ENCODE peak calls at places on chromosomes 5 and 9, in six cellular contexts. H is fibroblast of villous mesenchyme, K is GM23248, C is upper lobe of right lung, G is IMR-90, S is sigmoid colon. O is an unnamed sample.

GRCh38 chr5:139118804-139119203 is 79.4 kb downstream of the SIL1 start:
- DNase-seq in H (no peak), K (no peak), C (no peak), G (no peak), S (no peak), O (no peak)

GRCh38 chr9:70413798-70414775 is at the start of gene KLF9:
- DNase-seq in H (peak; percentile 100), K (peak; percentile 98), C (peak; percentile 95), G (peak; percentile 97), S (peak; percentile 100), O (peak; percentile 99)

GRCh38 chr5:66945389-66946349 is 250.9 kb downstream of the CD180 start:
- DNase-seq in H (no peak), K (no peak), C (no peak), G (peak; percentile 24), S (no peak), O (peak; percentile 6)

GRCh38 chr5:52269395-52269794 is 518.3 kb upstream of the ITGA1 start:
- DNase-seq in H (no peak), K (no peak), C (no peak), G (no peak), S (no peak), O (no peak)

GRCh38 chr5:41410307-41410706 is 100.1 kb downstream of the PLCXD3 start:
- DNase-seq in H (no peak), K (no peak), C (no peak), G (no peak), S (no peak), O (no peak)

GRCh38 chr5:127564002-127564769 is 46.7 kb downstream of the PRRC1 start:
- DNase-seq in H (peak; percentile 64), K (peak; percentile 67), C (no peak), G (peak; percentile 53), S (no peak), O (peak; percentile 75)

GRCh38 chr5:71740015-71740753 is 21.1 kb downstream of the CARTPT start:
- DNase-seq in H (no peak), K (no peak), C (no peak), G (no peak), S (no peak), O (no peak)

GRCh38 chr9:134321957-134322741 is 4.1 kb upstream of the RXRA start:
- DNase-seq in H (no peak), K (no peak), C (peak; percentile 55), G (no peak), S (peak; percentile 65), O (no peak)

GRCh38 chr5:112203229-112203628 is 215.8 kb downstream of the EPB41L4A start:
- DNase-seq in H (no peak), K (no peak), C (no peak), G (no peak), S (no peak), O (peak; percentile 43)

GRCh38 chr9:129482521-129483466 is 138.1 kb downstream of the C9orf50 start:
- DNase-seq in H (peak; percentile 94), K (peak; percentile 98), C (peak; percentile 91), G (peak; percentile 84), S (peak; percentile 96), O (peak; percentile 85)

GRCh38 chr5:1931590-1932138 is 48.9 kb upstream of the IRX4 start:
- DNase-seq in H (no peak), K (no peak), C (peak; percentile 64), G (no peak), S (peak; percentile 75), O (peak; percentile 16)

GRCh38 chr9:136864996-136865767 is 926 bp downstream of the EDF1 start:
- DNase-seq in H (no peak), K (no peak), C (no peak), G (no peak), S (no peak), O (no peak)

GRCh38 chr9:11551106-11551505 is 938.3 kb upstream of the PTPRD start:
- DNase-seq in H (no peak), K (no peak), C (no peak), G (no peak), S (no peak), O (no peak)

GRCh38 chr5:133934822-133935793 is 33.3 kb downstream of the C5orf15 start:
- DNase-seq in H (no peak), K (no peak), C (no peak), G (no peak), S (no peak), O (no peak)

GRCh38 chr9:75378926-75379325 is 290.6 kb downstream of the OSTF1 start:
- DNase-seq in H (no peak), K (no peak), C (no peak), G (no peak), S (no peak), O (no peak)

GRCh38 chr5:34028349-34028748 is 14.7 kb downstream of the C1QTNF3 start:
- DNase-seq in H (no peak), K (no peak), C (no peak), G (no peak), S (no peak), O (no peak)

GRCh38 chr9:93082841-93083411 is 13.1 kb upstream of the CARD19 start:
- DNase-seq in H (no peak), K (no peak), C (peak; percentile 70), G (no peak), S (peak; percentile 46), O (no peak)

GRCh38 chr5:168991991-168992390 is 308.9 kb downstream of the SLIT3 start:
- DNase-seq in H (no peak), K (peak; percentile 63), C (no peak), G (no peak), S (no peak), O (no peak)

GRCh38 chr9:98118640-98119601 is at the start of gene TRIM14:
- DNase-seq in H (peak; percentile 73), K (peak; percentile 78), C (peak; percentile 93), G (peak; percentile 55), S (peak; percentile 71), O (peak; percentile 58)

GRCh38 chr5:137753986-137754235 is 252 bp downstream of the HNRNPA0 start:
- DNase-seq in H (no peak), K (peak; percentile 72), C (no peak), G (no peak), S (no peak), O (no peak)
- H3K4me3 ChIP-seq in H (peak overlapping the region; percentile 98), K (peak overlapping the region; percentile 83), C (peak overlapping the region; percentile 82), G (peak overlapping the region; percentile 61), S (peak overlapping the region; percentile 68), O (peak overlapping the region; percentile 92)

GRCh38 chr5:142025637-142026036 is 12.8 kb upstream of the GNPDA1 start:
- DNase-seq in H (no peak), K (no peak), C (no peak), G (no peak), S (no peak), O (no peak)
- H3K4me3 ChIP-seq in H (no peak overlapping the region), K (peak overlapping the region; percentile 73), C (peak overlapping the region; percentile 53), G (no peak overlapping the region), S (peak overlapping the region; percentile 50), O (no peak overlapping the region)

GRCh38 chr5:156402387-156402921 is 75.5 kb downstream of the SGCD start:
- DNase-seq in H (peak; percentile 24), K (no peak), C (no peak), G (no peak), S (no peak), O (peak; percentile 68)
- H3K4me3 ChIP-seq in H (no peak overlapping the region), K (no peak overlapping the region), C (no peak overlapping the region), G (no peak overlapping the region), S (no peak overlapping the region), O (no peak overlapping the region)

GRCh38 chr5:140630296-140630695 is 2.7 kb downstream of the CD14 start:
- DNase-seq in H (no peak), K (peak; percentile 58), C (no peak), G (no peak), S (no peak), O (peak; percentile 41)

GRCh38 chr5:140632366-140633080 is 452 bp downstream of the CD14 start:
- DNase-seq in H (peak; percentile 55), K (peak; percentile 73), C (peak; percentile 92), G (peak; percentile 54), S (peak; percentile 81), O (peak; percentile 86)

GRCh38 chr5:140631063-140631462 is 1.9 kb downstream of the CD14 start:
- DNase-seq in H (no peak), K (no peak), C (no peak), G (no peak), S (no peak), O (no peak)

GRCh38 chr5:140633081-140633471 is at the start of gene CD14:
- DNase-seq in H (peak; percentile 46), K (peak; percentile 86), C (peak; percentile 72), G (no peak), S (peak; percentile 81), O (peak; percentile 77)

GRCh38 chr5:140631831-140632365 is 1.1 kb downstream of the CD14 start:
- DNase-seq in H (no peak), K (no peak), C (no peak), G (no peak), S (no peak), O (no peak)
- H3K4me3 ChIP-seq in H (peak overlapping the region; percentile 45), K (peak overlapping the region; percentile 69), C (peak overlapping the region; percentile 61), G (peak overlapping the region; percentile 30), S (peak overlapping the region; percentile 60), O (peak overlapping the region; percentile 41)

GRCh38 chr9:37121881-37122280 is 1.5 kb downstream of the ZCCHC7 start:
- DNase-seq in H (no peak), K (peak; percentile 56), C (no peak), G (no peak), S (no peak), O (no peak)
- H3K4me3 ChIP-seq in H (peak overlapping the region; percentile 69), K (peak overlapping the region; percentile 96), C (peak overlapping the region; percentile 96), G (no peak overlapping the region), S (no peak overlapping the region), O (peak overlapping the region; percentile 81)

DNA sequence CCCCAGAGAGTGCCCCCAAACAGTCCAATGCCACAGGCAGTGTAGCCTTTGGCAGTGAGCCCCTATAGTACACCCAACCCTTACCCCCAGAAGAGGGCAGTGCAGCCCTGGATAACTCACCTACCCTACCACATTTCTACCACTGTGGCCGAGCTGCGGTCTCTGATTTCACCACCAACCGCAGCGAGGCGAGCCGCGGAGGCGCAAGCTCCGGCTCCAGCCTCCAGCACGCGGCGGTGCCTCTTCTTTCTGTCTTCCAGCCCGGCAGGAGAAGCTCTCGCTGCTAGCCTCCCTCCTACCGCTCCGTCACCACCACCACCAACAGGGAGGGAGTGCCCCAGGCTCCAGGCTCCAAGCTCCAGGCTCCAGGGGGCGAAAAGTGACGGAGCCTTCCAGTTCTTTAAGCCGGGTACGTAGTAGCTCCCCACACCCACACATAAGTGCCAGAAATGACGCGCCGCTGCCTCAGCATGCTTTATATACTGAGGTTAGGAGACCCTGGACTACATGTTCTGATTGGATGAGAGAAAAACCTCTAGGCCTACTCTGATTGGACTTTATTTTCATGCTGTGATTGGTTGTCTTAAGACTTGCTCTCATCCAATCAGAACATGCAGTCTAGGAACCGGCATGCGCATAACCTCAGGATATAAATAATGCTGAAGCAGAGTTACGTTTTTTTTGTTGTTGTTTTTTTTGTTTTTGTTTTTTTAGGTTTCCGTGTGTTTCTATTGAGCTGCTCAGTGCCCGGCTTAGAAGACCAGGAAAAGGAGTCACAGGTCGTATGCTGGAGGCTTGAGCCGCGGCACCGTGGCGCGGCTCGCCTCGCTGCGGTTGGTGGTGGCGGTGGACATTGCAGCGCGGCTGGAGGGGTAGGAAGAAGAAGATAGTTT is at the start of gene PCAT7:
- DNase-seq in H (peak; percentile 76), K (peak; percentile 46), C (peak; percentile 83), G (no peak), S (no peak), O (peak; percentile 36)
- H3K4me3 ChIP-seq in H (peak within 1 kb of the TSS; percentile 64), K (no peak within 1 kb of the TSS), C (peak within 1 kb of the TSS; percentile 31), G (no peak within 1 kb of the TSS), S (no peak within 1 kb of the TSS), O (no peak within 1 kb of the TSS)

O was measured in epithelial cell of esophagus.